ENCODE peak calls at places on chromosomes 7 and 10, in eight cellular contexts. H, Y, G, B, S, F, I and R are unnamed samples.

GRCh38 chr10:24501312-24501711 is 222.4 kb downstream of the ARHGAP21 start:
- DNase-seq in Y (no peak), H (no peak), I (no peak), S (no peak), B (no peak), F (no peak), G (no peak), R (no peak)

GRCh38 chr10:45239642-45240041 is 75.8 kb downstream of the OR13A1 start:
- DNase-seq in B (no peak), S (no peak), F (no peak), G (no peak), Y (no peak), I (peak), H (no peak), R (no peak)

GRCh38 chr7:66696774-66697191 is 43.8 kb upstream of the RABGEF1 start:
- DNase-seq in S (no peak), Y (no peak), I (no peak), B (no peak), G (no peak), F (no peak), H (no peak), R (no peak)

GRCh38 chr10:132452216-132452650 is 55.2 kb downstream of the PWWP2B start:
- DNase-seq in H (no peak), Y (no peak), I (no peak), S (no peak), F (no peak), B (no peak), G (no peak), R (no peak)

GRCh38 chr10:2392145-2392812 is 655.0 kb upstream of the ADARB2 start:
- DNase-seq in H (no peak), I (no peak), F (no peak), Y (peak), G (no peak), S (no peak), B (no peak), R (no peak)

GRCh38 chr7:94397721-94398120 is 3.0 kb downstream of the COL1A2 start:
- DNase-seq in H (no peak), Y (no peak), I (no peak), B (no peak), F (no peak), S (no peak), G (no peak), R (no peak)

GRCh38 chr10:62268399-62269076 is at the start of gene RTKN2:
- DNase-seq in Y (peak), B (peak), I (peak), H (peak), F (peak), G (peak), S (peak), R (no peak)

GRCh38 chr10:62352356-62352963 is 21.7 kb upstream of the ZNF365 start:
- DNase-seq in S (peak), H (no peak), F (no peak), B (no peak), Y (no peak), G (no peak), I (peak), R (no peak)

GRCh38 chr10:17022898-17023297 is 106.7 kb downstream of the CUBN start:
- DNase-seq in F (no peak), I (no peak), B (no peak), H (no peak), Y (no peak), G (no peak), S (no peak), R (no peak)

GRCh38 chr7:25098096-25099046 is 26.7 kb downstream of the CYCS start:
- DNase-seq in Y (peak), S (peak), H (peak), I (peak), B (peak), G (peak), F (peak), R (no peak)

GRCh38 chr7:143257501-143257900 is 5.7 kb upstream of the GSTK1 start:
- DNase-seq in Y (no peak), G (no peak), S (no peak), F (no peak), B (no peak), I (no peak), H (no peak), R (no peak)

GRCh38 chr7:48426966-48427555 is 255.8 kb downstream of the ABCA13 start:
- DNase-seq in S (peak), F (no peak), B (no peak), Y (peak), I (peak), G (no peak), H (no peak), R (no peak)

GRCh38 chr10:44752451-44753441 is 158.4 kb upstream of the TMEM72 start:
- DNase-seq in B (no peak), F (no peak), H (peak), I (peak), Y (peak), G (no peak), S (peak), R (no peak)

GRCh38 chr7:104791065-104791464 is 222.9 kb upstream of the KMT2E start:
- DNase-seq in Y (no peak), G (no peak), F (no peak), I (peak), B (no peak), S (no peak), H (peak), R (no peak)

GRCh38 chr7:94980418-94981142 is 73.2 kb downstream of the PPP1R9A start:
- DNase-seq in H (no peak), B (no peak), I (no peak), F (no peak), G (no peak), Y (no peak), S (no peak), R (no peak)

GRCh38 chr10:6108631-6109443 is 20.0 kb downstream of the RBM17 start:
- DNase-seq in I (no peak), F (peak), S (no peak), Y (peak), B (no peak), G (no peak), H (peak), R (no peak)

GRCh38 chr7:47939425-47940036 is 8.7 kb downstream of the PKD1L1 start:
- DNase-seq in F (no peak), I (no peak), G (no peak), H (no peak), S (no peak), B (no peak), Y (no peak), R (no peak)

GRCh38 chr10:132499367-132499685 is 38.3 kb upstream of the INPP5A start:
- DNase-seq in G (no peak), I (no peak), S (no peak), F (peak), B (no peak), H (no peak), Y (no peak), R (no peak)

GRCh38 chr7:50283206-50283605 is 21.3 kb upstream of the IKZF1 start:
- DNase-seq in S (no peak), I (no peak), G (no peak), B (no peak), Y (no peak), F (no peak), H (peak), R (no peak)

GRCh38 chr10:124745678-124746077 is 1.5 kb upstream of the FAM53B start:
- DNase-seq in I (peak), Y (no peak), G (no peak), F (no peak), S (no peak), H (peak), B (no peak), R (no peak)

GRCh38 chr7:47484923-47485639 is 96.8 kb downstream of the TNS3 start:
- DNase-seq in G (no peak), Y (no peak), S (no peak), H (no peak), B (no peak), I (no peak), F (no peak), R (no peak)

GRCh38 chr10:20817646-20818045 is 79.5 kb downstream of the NEBL start:
- DNase-seq in Y (no peak), I (no peak), S (no peak), F (no peak), G (no peak), B (no peak), H (no peak), R (no peak)

GRCh38 chr10:119821172-119821571 is 51.5 kb downstream of the MCMBP start:
- DNase-seq in I (no peak), Y (no peak), F (no peak), B (no peak), S (no peak), H (no peak), G (no peak), R (no peak)

GRCh38 chr10:24518981-24519597 is 204.6 kb downstream of the ARHGAP21 start:
- DNase-seq in H (peak), G (peak), S (no peak), Y (peak), B (no peak), F (peak), I (peak), R (peak)

GRCh38 chr10:116694253-116694926 is 48.0 kb downstream of the HSPA12A start:
- DNase-seq in F (peak), G (no peak), Y (no peak), I (no peak), S (no peak), B (no peak), H (no peak), R (no peak)

GRCh38 chr10:68208424-68209042 is 23.4 kb downstream of the ATOH7 start:
- DNase-seq in F (peak), G (no peak), I (peak), B (no peak), H (peak), S (peak), Y (peak), R (no peak)

GRCh38 chr7:139860090-139860773 is 31.2 kb downstream of the TBXAS1 start:
- DNase-seq in B (no peak), H (peak), I (no peak), F (no peak), S (no peak), Y (no peak), G (peak), R (peak)

GRCh38 chr10:3375505-3375904 is 202.9 kb upstream of the PITRM1 start:
- DNase-seq in S (no peak), F (no peak), I (no peak), G (peak), Y (no peak), H (no peak), B (no peak), R (no peak)

GRCh38 chr7:111749625-111750024 is 187.3 kb upstream of the IMMP2L start:
- DNase-seq in I (no peak), Y (no peak), B (no peak), H (no peak), F (no peak), G (no peak), S (no peak), R (no peak)

GRCh38 chr7:98568891-98569290 is 48.2 kb upstream of the NPTX2 start:
- DNase-seq in G (no peak), B (no peak), Y (no peak), F (no peak), H (peak), I (no peak), S (no peak), R (no peak)

GRCh38 chr7:106114735-106115383 is 2.7 kb upstream of the SYPL1 start:
- DNase-seq in F (no peak), H (no peak), I (no peak), B (no peak), G (no peak), Y (no peak), S (no peak), R (no peak)

GRCh38 chr10:129605986-129606518 is 139.0 kb downstream of the MGMT start:
- DNase-seq in G (no peak), S (no peak), F (no peak), B (no peak), Y (no peak), H (no peak), I (no peak), R (no peak)

GRCh38 chr7:156639426-156640256 is 933 bp upstream of the RNF32 start:
- DNase-seq in I (no peak), F (peak), S (no peak), B (no peak), G (no peak), H (no peak), Y (no peak), R (no peak)

GRCh38 chr7:100632951-100633717 is 8.2 kb downstream of the TFR2 start:
- DNase-seq in Y (no peak), I (no peak), H (no peak), S (no peak), B (peak), G (no peak), F (peak), R (peak)